ENCODE peak calls at places on chromosomes 13 and 19, in nine cellular contexts. C is epithelial cell of prostate, K is heart left ventricle, R is aorta, L is colonic mucosa, A is IMR-90, O is pancreas, I is H9, N is ovary. X is an unnamed sample.

GRCh38 chr19:35236638-35237400 is 8.3 kb upstream of the FAM187B start:
- DNase-seq in L (no peak), R (no peak), K (no peak), I (no peak), C (no peak), N (no peak), O (no peak), A (no peak), X (no peak)

GRCh38 chr13:98839826-98840769 is 87.6 kb upstream of the SLC15A1 start:
- DNase-seq in K (peak; percentile 77), O (no peak), N (peak; percentile 56), C (no peak), R (peak; percentile 80), L (peak; percentile 49), A (peak; percentile 47), I (peak; percentile 90), X (peak; percentile 38)

GRCh38 chr13:93398167-93398566 is 171.6 kb downstream of the GPC6 start:
- DNase-seq in C (no peak), O (no peak), L (no peak), R (no peak), K (no peak), A (peak; percentile 55), I (no peak), N (no peak), X (no peak)

GRCh38 chr13:37741536-37741935 is 128.0 kb downstream of the TRPC4 start:
- DNase-seq in N (no peak), I (no peak), C (no peak), O (no peak), R (no peak), K (no peak), A (no peak), L (no peak), X (no peak)

GRCh38 chr13:111211789-111212516 is 96.8 kb downstream of the ARHGEF7 start:
- DNase-seq in A (peak; percentile 33), K (no peak), N (no peak), C (no peak), O (no peak), I (peak; percentile 52), L (no peak), R (no peak), X (no peak)

GRCh38 chr19:33492090-33492489 is 29.5 kb downstream of the PEPD start:
- DNase-seq in N (no peak), K (peak; percentile 6), I (no peak), A (no peak), R (peak; percentile 51), O (no peak), L (no peak), C (no peak), X (no peak)

GRCh38 chr13:99255241-99255640 is 2.9 kb downstream of the GPR18 start:
- DNase-seq in R (no peak), A (no peak), I (no peak), O (no peak), L (no peak), C (no peak), K (no peak), N (no peak), X (no peak)

GRCh38 chr13:45691667-45692066 is 10.5 kb upstream of the CBY2 start:
- DNase-seq in K (no peak), R (no peak), C (no peak), A (no peak), I (no peak), O (no peak), L (no peak), N (no peak), X (no peak)

GRCh38 chr13:59472134-59472533 is 691.6 kb downstream of the DIAPH3 start:
- DNase-seq in C (no peak), L (no peak), N (no peak), R (no peak), K (no peak), O (no peak), I (no peak), A (peak; percentile 61), X (no peak)

GRCh38 chr19:56566904-56567273 is 379 bp upstream of the ZNF470 start:
- DNase-seq in R (peak; percentile 87), K (peak; percentile 61), A (no peak), L (peak; percentile 67), O (peak; percentile 49), C (no peak), N (peak; percentile 54), I (peak; percentile 49), X (peak; percentile 73)

GRCh38 chr13:43544011-43544410 is 242.8 kb downstream of the ENOX1 start:
- DNase-seq in N (no peak), R (no peak), O (no peak), K (no peak), I (no peak), L (no peak), C (peak; percentile 31), A (peak; percentile 58), X (no peak)

GRCh38 chr13:99971576-99972189 is at the start of gene ZIC5:
- DNase-seq in A (no peak), K (no peak), O (no peak), L (peak; percentile 14), C (no peak), N (no peak), R (no peak), I (peak; percentile 96), X (no peak)

GRCh38 chr19:49799271-49799797 is 13.8 kb downstream of the FUZ start:
- DNase-seq in N (no peak), K (no peak), L (no peak), R (no peak), C (no peak), O (no peak), I (no peak), A (no peak), X (no peak)

GRCh38 chr13:75415720-75416119 is 66.2 kb downstream of the TBC1D4 start:
- DNase-seq in L (no peak), R (no peak), A (peak; percentile 89), C (no peak), I (no peak), K (no peak), N (no peak), O (no peak), X (no peak)

GRCh38 chr19:50792246-50792851 is 2.1 kb downstream of the ACP4 start:
- DNase-seq in I (no peak), N (no peak), C (no peak), A (no peak), R (no peak), L (no peak), O (no peak), K (no peak), X (no peak)

GRCh38 chr19:1417681-1418493 is 10.5 kb downstream of the DAZAP1 start:
- DNase-seq in R (no peak), K (no peak), A (no peak), I (no peak), C (no peak), N (no peak), O (no peak), L (no peak), X (no peak)
- H3K27ac ChIP-seq in R (no peak overlapping the region), K (no peak overlapping the region), A (no peak overlapping the region), I (no peak overlapping the region), C (peak overlapping the region; percentile 87), N (peak overlapping the region; percentile 68), O (no peak overlapping the region), L (no peak overlapping the region), X (peak overlapping the region; percentile 73)

DNA sequence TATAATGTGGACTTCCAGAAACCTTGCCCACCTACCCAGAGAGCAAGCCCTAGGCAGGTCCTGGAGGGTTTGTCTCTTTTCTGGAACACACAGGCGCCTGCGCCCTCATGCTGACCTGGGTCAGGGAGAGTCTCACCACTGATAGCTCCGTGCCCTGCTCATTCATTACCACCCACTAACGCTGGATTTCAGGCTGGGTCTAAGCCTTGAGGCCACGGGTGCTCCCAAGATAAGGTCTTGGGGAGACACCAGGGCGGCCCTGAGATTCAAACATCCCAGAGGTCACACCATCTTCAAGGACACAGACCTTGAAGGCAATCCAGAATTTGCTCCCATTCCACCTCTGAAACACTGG is 5.1 kb downstream of the S1PR2 start:
- DNase-seq in L (no peak), O (no peak), C (no peak), N (no peak), K (peak; percentile 46), I (no peak), R (no peak), A (no peak), X (no peak)
- H3K27ac ChIP-seq in L (peak overlapping the region; percentile 70), O (no peak overlapping the region), C (no peak overlapping the region), N (peak overlapping the region; percentile 81), K (peak overlapping the region; percentile 76), I (no peak overlapping the region), R (no peak overlapping the region), A (peak overlapping the region; percentile 95), X (peak overlapping the region; percentile 93)

DNA sequence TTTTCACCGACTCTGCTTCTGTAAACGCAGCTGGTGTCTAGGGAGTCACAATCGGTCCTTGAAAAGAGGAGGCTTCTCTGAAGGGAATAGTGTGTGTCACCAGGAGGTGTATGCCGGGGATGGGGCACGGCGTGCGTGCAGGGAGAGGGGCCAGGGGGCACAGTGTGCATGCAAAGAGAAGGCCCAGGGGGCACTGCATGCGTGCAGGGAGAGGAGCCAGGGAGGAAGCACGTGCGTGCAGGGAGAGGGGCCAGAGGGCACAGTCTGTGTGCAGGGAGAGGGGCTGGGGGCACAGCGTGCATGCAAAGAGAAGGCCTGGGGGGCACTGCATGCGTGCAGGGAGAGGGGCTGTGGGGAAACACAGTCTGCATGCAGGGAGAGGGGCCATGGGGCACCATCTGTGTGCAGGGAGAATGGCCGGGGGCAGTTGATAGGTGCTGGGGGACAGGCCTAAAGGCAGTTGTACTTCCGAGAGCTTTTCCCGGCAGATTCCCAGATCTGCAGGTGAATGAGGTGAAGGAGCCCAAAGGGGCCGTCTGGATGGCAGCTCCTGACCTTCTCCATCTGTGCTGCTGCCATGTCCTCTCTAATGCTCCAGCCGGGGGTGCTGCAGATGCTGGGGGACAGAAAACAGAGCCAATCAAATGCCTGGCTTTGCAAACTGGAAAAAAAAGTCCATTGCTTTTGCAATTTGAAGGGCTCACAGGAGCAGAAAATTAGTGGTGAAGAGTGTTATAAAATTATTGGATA is 36.4 kb downstream of the ATP11A start:
- DNase-seq in A (no peak), R (no peak), L (no peak), N (no peak), I (peak; percentile 28), C (no peak), O (no peak), K (no peak), X (no peak)
- H3K27ac ChIP-seq in A (no peak overlapping the region), R (no peak overlapping the region), L (no peak overlapping the region), N (no peak overlapping the region), I (no peak overlapping the region), C (no peak overlapping the region), O (peak overlapping the region; percentile 23), K (peak overlapping the region; percentile 22), X (peak overlapping the region; percentile 65)

GRCh38 chr19:3381701-3382372 is 15.5 kb downstream of the NFIC start:
- DNase-seq in R (no peak), I (no peak), C (no peak), L (no peak), O (no peak), K (no peak), A (no peak), N (peak; percentile 82), X (no peak)

GRCh38 chr19:3380829-3381228 is 14.4 kb downstream of the NFIC start:
- DNase-seq in L (no peak), I (no peak), O (no peak), N (no peak), R (no peak), K (no peak), A (no peak), C (no peak), X (no peak)

GRCh38 chr19:3378352-3379146 is 12.2 kb downstream of the NFIC start:
- DNase-seq in A (no peak), O (no peak), I (no peak), N (no peak), R (no peak), C (no peak), K (no peak), L (no peak), X (no peak)

GRCh38 chr19:3383121-3383722 is 16.8 kb downstream of the NFIC start:
- DNase-seq in L (peak; percentile 47), R (no peak), K (peak; percentile 80), C (no peak), N (peak; percentile 67), A (no peak), O (no peak), I (no peak), X (no peak)

GRCh38 chr19:3382460-3383100 is 16.2 kb downstream of the NFIC start:
- DNase-seq in A (no peak), I (no peak), L (no peak), R (no peak), N (no peak), O (no peak), C (no peak), K (no peak), X (no peak)
- H3K27ac ChIP-seq in A (no peak overlapping the region), I (no peak overlapping the region), L (no peak overlapping the region), R (no peak overlapping the region), N (peak overlapping the region; percentile 86), O (no peak overlapping the region), C (no peak overlapping the region), K (no peak overlapping the region), X (no peak overlapping the region)